ENCODE peak calls at places on chromosomes 4 and X, in five cellular contexts. H is glutamatergic neuron, D is GM10248, E is nephron progenitor cell, V is tibial nerve. A is an unnamed sample.

GRCh38 chrX:2708601-2709200 is 17.6 kb downstream of the CD99 start:
- DNase-seq in H (no peak), V (no peak), D (no peak), E (no peak), A (no peak)

GRCh38 chr4:169907705-169908104 is 118.5 kb downstream of the MFAP3L start:
- DNase-seq in E (no peak), D (no peak), H (no peak), V (no peak), A (peak)

GRCh38 chrX:127058220-127058619 is 238.7 kb downstream of the PRR32 start:
- DNase-seq in H (no peak), E (no peak), D (no peak), V (no peak), A (no peak)

GRCh38 chr4:113420938-113421337 is 340.6 kb downstream of the CAMK2D start:
- DNase-seq in D (no peak), V (no peak), H (no peak), E (no peak), A (no peak)

GRCh38 chr4:175560628-175561027 is 251.4 kb downstream of the GPM6A start:
- DNase-seq in D (no peak), H (no peak), E (no peak), V (no peak), A (no peak)

GRCh38 chr4:125283702-125284279 is 31.0 kb upstream of the FAT4 start:
- DNase-seq in H (no peak), D (peak), E (peak), V (no peak), A (no peak)

GRCh38 chr4:121125486-121125885 is 38.6 kb downstream of the TNIP3 start:
- DNase-seq in H (no peak), E (no peak), V (no peak), D (no peak), A (no peak)

GRCh38 chr4:76016383-76016782 is 6.9 kb downstream of the CXCL10 start:
- DNase-seq in D (no peak), E (no peak), H (no peak), V (no peak), A (no peak)

GRCh38 chrX:34218063-34218462 is 85.9 kb upstream of the FAM47A start:
- DNase-seq in V (no peak), E (no peak), H (no peak), D (no peak), A (no peak)

GRCh38 chrX:39984191-39984956 is 113.4 kb downstream of the BCOR start:
- DNase-seq in D (no peak), H (no peak), V (no peak), E (no peak), A (peak)

GRCh38 chr4:102868153-102868781 is 525 bp upstream of the CISD2 start:
- DNase-seq in V (no peak), D (no peak), E (peak), H (peak), A (peak)

GRCh38 chr4:3712112-3712805 is 53.9 kb upstream of the ADRA2C start:
- DNase-seq in D (no peak), H (no peak), E (no peak), V (no peak), A (no peak)

GRCh38 chr4:95178938-95179337 is 369.8 kb downstream of the UNC5C start:
- DNase-seq in D (no peak), E (no peak), V (no peak), H (no peak), A (no peak)

GRCh38 chrX:54043696-54044125 is 562 bp downstream of the PHF8 start:
- DNase-seq in H (peak), V (no peak), D (peak), E (peak), A (peak)

GRCh38 chrX:48802089-48802812 is 384 bp downstream of the HDAC6 start:
- DNase-seq in H (peak), V (peak), D (peak), E (peak), A (peak)

GRCh38 chr4:20251796-20252655 is at the start of gene SLIT2:
- DNase-seq in D (peak), H (peak), E (peak), V (peak), A (peak)

GRCh38 chrX:45322382-45322781 is 121.7 kb upstream of the DIPK2B start:
- DNase-seq in V (peak), E (peak), H (no peak), D (no peak), A (peak)

GRCh38 chr4:112813790-112814189 is 176.8 kb downstream of the LARP7 start:
- DNase-seq in V (no peak), E (no peak), D (peak), H (no peak), A (no peak)

GRCh38 chrX:39592776-39593175 is 505.0 kb downstream of the BCOR start:
- DNase-seq in E (no peak), D (no peak), H (no peak), V (no peak), A (no peak)

GRCh38 chr4:14345356-14345775 is 656.9 kb upstream of the CPEB2 start:
- DNase-seq in H (no peak), V (no peak), E (no peak), D (no peak), A (no peak)

GRCh38 chr4:185143596-185143969 is 517 bp downstream of the SLC25A4 start:
- DNase-seq in H (peak), E (no peak), V (no peak), D (no peak), A (peak)

GRCh38 chrX:46649421-46650260 is 76.1 kb downstream of the CHST7 start:
- DNase-seq in H (no peak), D (no peak), V (no peak), E (no peak), A (no peak)

GRCh38 chrX:38973327-38973726 is 172.1 kb downstream of the MID1IP1 start:
- DNase-seq in H (peak), D (no peak), E (no peak), V (no peak), A (no peak)

GRCh38 chr4:2651998-2652397 is 104.1 kb downstream of the TNIP2 start:
- DNase-seq in E (no peak), H (no peak), D (no peak), V (no peak), A (no peak)

GRCh38 chr4:47334597-47335185 is 128.8 kb downstream of the COMMD8 start:
- DNase-seq in E (no peak), H (no peak), D (no peak), V (no peak), A (no peak)

GRCh38 chr4:114038762-114039392 is 59.4 kb upstream of the ARSJ start:
- DNase-seq in D (no peak), E (no peak), V (no peak), H (no peak), A (no peak)

GRCh38 chr4:8343051-8343966 is 73.8 kb downstream of the HTRA3 start:
- DNase-seq in D (no peak), H (no peak), V (no peak), E (no peak), A (no peak)

GRCh38 chrX:103656623-103657022 is 27.8 kb downstream of the TCEAL1 start:
- DNase-seq in H (no peak), E (no peak), V (no peak), D (no peak), A (no peak)

GRCh38 chr4:20313237-20314030 is 61.7 kb downstream of the SLIT2 start:
- DNase-seq in H (peak), V (no peak), E (peak), D (no peak), A (peak)

GRCh38 chrX:37509349-37509748 is 62.1 kb upstream of the LANCL3 start:
- DNase-seq in V (no peak), H (no peak), D (no peak), E (no peak), A (no peak)

GRCh38 chr4:13329340-13329850 is 154.7 kb downstream of the RAB28 start:
- DNase-seq in E (no peak), H (no peak), D (no peak), V (no peak), A (no peak)

GRCh38 chrX:154596290-154596929 is 11.5 kb downstream of the CTAG1A start:
- DNase-seq in H (no peak), V (no peak), E (peak), D (peak), A (peak)

GRCh38 chrX:30530591-30530990 is 47.0 kb downstream of the TASL start:
- DNase-seq in V (no peak), E (no peak), D (no peak), H (no peak), A (no peak)

GRCh38 chr4:14130551-14130950 is 503.0 kb upstream of the BOD1L1 start:
- DNase-seq in H (no peak), V (no peak), E (no peak), D (no peak), A (no peak)

GRCh38 chr4:53119685-53120084 is 246.2 kb downstream of the SCFD2 start:
- DNase-seq in D (no peak), H (no peak), E (peak), V (no peak), A (no peak)

GRCh38 chr4:37977471-37978452 is 17.6 kb downstream of the PTTG2 start:
- DNase-seq in H (peak), D (peak), E (peak), V (peak), A (peak)

GRCh38 chr4:37976513-37976912 is 16.3 kb downstream of the PTTG2 start:
- DNase-seq in H (no peak), V (no peak), D (no peak), E (no peak), A (no peak)

GRCh38 chr4:37978509-37978908 is 18.3 kb downstream of the PTTG2 start:
- DNase-seq in H (no peak), E (no peak), D (no peak), V (no peak), A (no peak)

GRCh38 chr4:37973481-37973880 is 13.3 kb downstream of the PTTG2 start:
- DNase-seq in H (no peak), D (no peak), V (no peak), E (no peak), A (no peak)

DNA sequence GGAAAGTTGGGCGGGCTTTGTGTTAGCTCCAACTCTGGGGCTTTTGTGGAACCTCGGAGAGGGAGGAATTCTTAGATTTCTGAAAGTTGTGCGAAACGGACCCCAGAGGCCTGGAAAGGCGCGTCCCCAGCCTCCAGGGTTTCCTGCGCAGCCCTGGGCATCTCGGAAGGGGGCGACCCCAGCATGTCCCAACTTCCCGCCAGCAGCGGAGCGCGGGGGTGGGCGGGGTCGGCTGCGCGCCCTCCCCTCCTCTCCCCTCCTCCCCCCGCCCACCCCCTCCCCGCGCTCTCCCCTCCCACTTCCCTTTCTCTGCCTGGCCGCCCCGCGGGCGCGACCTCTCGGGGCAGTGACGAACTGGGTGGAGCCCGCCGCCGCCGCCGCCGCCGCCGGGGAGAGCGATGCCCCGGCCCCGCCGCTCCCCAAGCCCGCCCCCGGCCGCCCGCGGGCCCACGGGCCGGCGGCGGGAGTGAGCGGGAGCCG is 16.8 kb downstream of the PTTG2 start:
- DNase-seq in H (peak), E (peak), V (peak), D (peak), A (peak)
- TF ChIP-seq CTCF in H (no peak), E (no peak), V (no peak), D (no peak), A (peak)

GRCh38 chr4:17347445-17347844 is 164.4 kb downstream of the QDPR start:
- DNase-seq in E (peak), V (no peak), H (no peak), D (peak), A (peak)
- TF ChIP-seq CTCF in E (peak), V (peak), H (peak), D (peak), A (peak)

GRCh38 chr4:141376769-141377168 is 156.1 kb downstream of the ZNF330 start:
- DNase-seq in E (no peak), D (peak), H (no peak), V (no peak), A (no peak)

GRCh38 chr4:141371206-141371605 is 150.5 kb downstream of the ZNF330 start:
- DNase-seq in V (no peak), E (peak), D (no peak), H (peak), A (no peak)

DNA sequence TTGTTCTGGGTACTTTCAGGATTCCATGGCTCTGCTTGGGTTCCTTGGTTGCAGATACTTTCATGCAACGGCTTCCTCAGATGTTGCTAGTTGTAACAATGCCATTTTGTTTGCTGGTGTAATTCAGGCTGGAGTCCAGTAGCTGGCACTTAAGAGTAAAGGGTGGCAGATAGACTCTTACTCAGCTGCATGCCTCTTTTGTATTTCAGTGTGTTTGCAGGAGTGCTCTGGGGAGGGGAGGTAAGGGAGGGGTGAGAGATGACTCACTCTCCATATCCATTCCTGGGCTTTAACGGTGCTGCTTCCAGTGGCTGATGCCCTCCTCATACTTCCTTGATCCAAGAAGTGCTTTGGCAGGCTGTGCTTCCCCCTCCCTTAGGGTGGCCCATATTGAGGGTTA is 155.2 kb downstream of the ZNF330 start:
- DNase-seq in V (no peak), D (no peak), H (no peak), E (no peak), A (no peak)
- TF ChIP-seq CTCF in V (no peak), D (no peak), H (no peak), E (no peak), A (peak)

GRCh38 chrX:275967-276587 is 5.1 kb upstream of the PLCXD1 start:
- DNase-seq in H (peak), E (peak), V (peak), D (peak), A (peak)
- TF ChIP-seq CTCF in H (no peak), E (no peak), V (no peak), D (no peak), A (no peak)

DNA sequence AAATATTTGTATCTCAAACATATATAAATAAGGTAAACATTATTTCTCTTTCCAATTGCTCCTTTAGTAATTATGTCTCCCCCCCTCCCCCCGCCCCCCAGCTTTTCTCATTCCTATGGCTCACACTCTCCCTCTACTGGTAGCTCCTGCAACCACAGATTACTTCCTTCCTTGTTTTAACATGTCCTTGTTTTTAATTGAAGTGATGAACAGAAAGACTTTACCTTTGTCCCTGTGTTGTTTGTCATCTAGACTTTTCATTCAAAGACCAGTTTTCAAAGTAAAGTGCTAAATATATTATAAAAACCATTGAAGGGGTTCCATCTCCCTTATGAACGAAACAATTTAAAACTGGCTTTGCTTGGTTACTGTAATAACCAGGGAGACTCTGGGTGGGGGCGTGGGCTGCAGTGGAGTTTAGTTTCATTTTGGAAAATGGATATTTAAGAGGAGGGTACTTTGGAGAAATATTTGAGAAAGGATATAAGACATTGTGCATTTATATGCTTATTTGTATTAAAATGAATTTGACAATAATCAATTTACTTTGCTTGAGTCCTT is 352.9 kb downstream of the RAPGEF2 start:
- DNase-seq in E (peak), D (peak), V (no peak), H (no peak), A (peak)
- TF ChIP-seq CTCF in E (peak), D (peak), V (peak), H (peak), A (peak)

A was measured in WERI-Rb-1.